ENCODE peak calls at places on chromosomes 11 and 22, in four cellular contexts. One of them, this sample, is unnamed.

GRCh38 chr11:87417951-87418350 is 380.2 kb downstream of the TMEM135 start:
- DNase-seq in endothelial cell of umbilical vein: no peak
- DNase-seq in WTC11: no peak
- DNase-seq in K562: no peak
- DNase-seq in this sample: no peak

GRCh38 chr22:49934144-49934890 is 15.9 kb downstream of the CRELD2 start:
- DNase-seq in WTC11: no peak
- DNase-seq in endothelial cell of umbilical vein: no peak
- DNase-seq in K562: peak; percentile 45
- DNase-seq in this sample: no peak

GRCh38 chr11:61697093-61697492 is 16.9 kb downstream of the DAGLA start:
- DNase-seq in K562: no peak
- DNase-seq in WTC11: no peak
- DNase-seq in endothelial cell of umbilical vein: no peak
- DNase-seq in this sample: no peak

GRCh38 chr22:42437488-42438292 is 5.5 kb upstream of the NFAM1 start:
- DNase-seq in endothelial cell of umbilical vein: peak; percentile 28
- DNase-seq in K562: peak; percentile 78
- DNase-seq in WTC11: peak; percentile 89
- DNase-seq in this sample: peak; percentile 58

GRCh38 chr11:106461839-106462545 is 384.5 kb downstream of the AASDHPPT start:
- DNase-seq in K562: no peak
- DNase-seq in WTC11: no peak
- DNase-seq in endothelial cell of umbilical vein: no peak
- DNase-seq in this sample: no peak

GRCh38 chr11:36164522-36165250 is 124.5 kb downstream of the COMMD9 start:
- DNase-seq in K562: no peak
- DNase-seq in WTC11: no peak
- DNase-seq in endothelial cell of umbilical vein: peak; percentile 73
- DNase-seq in this sample: no peak

GRCh38 chr11:34644669-34645406 is 23.9 kb downstream of the EHF start:
- DNase-seq in K562: no peak
- DNase-seq in endothelial cell of umbilical vein: no peak
- DNase-seq in WTC11: no peak
- DNase-seq in this sample: no peak

GRCh38 chr11:61158691-61159381 is 2.4 kb downstream of the VPS37C start:
- DNase-seq in K562: no peak
- DNase-seq in WTC11: no peak
- DNase-seq in endothelial cell of umbilical vein: peak; percentile 75
- DNase-seq in this sample: no peak

GRCh38 chr11:60842688-60843605 is 1.0 kb downstream of the CCDC86 start:
- DNase-seq in K562: no peak
- DNase-seq in endothelial cell of umbilical vein: peak; percentile 32
- DNase-seq in WTC11: no peak
- DNase-seq in this sample: no peak

GRCh38 chr22:26550498-26551033 is 38.3 kb upstream of the TFIP11 start:
- DNase-seq in WTC11: no peak
- DNase-seq in K562: no peak
- DNase-seq in endothelial cell of umbilical vein: no peak
- DNase-seq in this sample: no peak

GRCh38 chr22:41001722-41002122 is 50.5 kb downstream of the RBX1 start:
- DNase-seq in K562: no peak
- DNase-seq in WTC11: no peak
- DNase-seq in endothelial cell of umbilical vein: no peak
- DNase-seq in this sample: no peak

GRCh38 chr11:23509023-23509422 is 648.7 kb upstream of the CCDC179 start:
- DNase-seq in WTC11: no peak
- DNase-seq in K562: no peak
- DNase-seq in endothelial cell of umbilical vein: peak; percentile 50
- DNase-seq in this sample: no peak

GRCh38 chr11:66001941-66002647 is at the start of the genes BANF1 and EIF1AD:
- DNase-seq in K562: peak; percentile 82
- DNase-seq in endothelial cell of umbilical vein: peak; percentile 98
- DNase-seq in WTC11: peak; percentile 92
- DNase-seq in this sample: peak; percentile 92

GRCh38 chr11:45279645-45280044 is 6.5 kb downstream of the SYT13 start:
- DNase-seq in WTC11: no peak
- DNase-seq in endothelial cell of umbilical vein: no peak
- DNase-seq in K562: no peak
- DNase-seq in this sample: no peak

GRCh38 chr11:61866231-61866957 is 25.0 kb downstream of the FADS3 start:
- DNase-seq in WTC11: no peak
- DNase-seq in endothelial cell of umbilical vein: no peak
- DNase-seq in K562: peak; percentile 72
- DNase-seq in this sample: no peak

GRCh38 chr22:23772315-23773246 is at the start of gene MMP11:
- DNase-seq in endothelial cell of umbilical vein: no peak
- DNase-seq in K562: peak; percentile 83
- DNase-seq in WTC11: peak; percentile 70
- DNase-seq in this sample: no peak

GRCh38 chr11:46674463-46675287 is 25.7 kb downstream of the ARHGAP1 start:
- DNase-seq in endothelial cell of umbilical vein: no peak
- DNase-seq in K562: no peak
- DNase-seq in WTC11: peak; percentile 82
- DNase-seq in this sample: no peak

GRCh38 chr11:108618529-108618928 is 25.0 kb upstream of the EXPH5 start:
- DNase-seq in K562: no peak
- DNase-seq in endothelial cell of umbilical vein: no peak
- DNase-seq in WTC11: no peak
- DNase-seq in this sample: no peak

GRCh38 chr11:110349109-110349996 is 52.9 kb upstream of the RDX start:
- DNase-seq in WTC11: no peak
- DNase-seq in K562: no peak
- DNase-seq in endothelial cell of umbilical vein: no peak
- DNase-seq in this sample: no peak

GRCh38 chr11:74937696-74938475 is 11.0 kb downstream of the XRRA1 start:
- DNase-seq in K562: no peak
- DNase-seq in WTC11: no peak
- DNase-seq in endothelial cell of umbilical vein: peak; percentile 71
- DNase-seq in this sample: no peak

GRCh38 chr11:66715346-66716085 is 13.5 kb downstream of the SPTBN2 start:
- DNase-seq in endothelial cell of umbilical vein: no peak
- DNase-seq in WTC11: no peak
- DNase-seq in K562: no peak
- DNase-seq in this sample: no peak

GRCh38 chr11:61152816-61153592 is 8.2 kb downstream of the VPS37C start:
- DNase-seq in endothelial cell of umbilical vein: peak; percentile 32
- DNase-seq in WTC11: no peak
- DNase-seq in K562: no peak
- DNase-seq in this sample: no peak

GRCh38 chr11:12414641-12415040 is 37.3 kb downstream of the PARVA start:
- DNase-seq in WTC11: no peak
- DNase-seq in K562: no peak
- DNase-seq in endothelial cell of umbilical vein: no peak
- DNase-seq in this sample: no peak

GRCh38 chr22:31719850-31720471 is 30.0 kb downstream of the PRR14L start:
- DNase-seq in WTC11: no peak
- DNase-seq in endothelial cell of umbilical vein: no peak
- DNase-seq in K562: no peak
- DNase-seq in this sample: no peak

GRCh38 chr11:44957051-44957515 is 6.4 kb upstream of the TP53I11 start:
- DNase-seq in endothelial cell of umbilical vein: no peak
- DNase-seq in K562: peak; percentile 49
- DNase-seq in WTC11: peak; percentile 52
- DNase-seq in this sample: no peak

GRCh38 chr11:117198613-117199012 is 557 bp upstream of the TAGLN start:
- DNase-seq in K562: no peak
- DNase-seq in WTC11: no peak
- DNase-seq in endothelial cell of umbilical vein: no peak
- DNase-seq in this sample: no peak

GRCh38 chr22:39481054-39481453 is 21.0 kb upstream of the MIEF1 start:
- DNase-seq in WTC11: no peak
- DNase-seq in endothelial cell of umbilical vein: no peak
- DNase-seq in K562: no peak
- DNase-seq in this sample: no peak

GRCh38 chr11:9735236-9735635 is 71.4 kb downstream of the SWAP70 start:
- DNase-seq in endothelial cell of umbilical vein: no peak
- DNase-seq in K562: no peak
- DNase-seq in WTC11: no peak
- DNase-seq in this sample: no peak

GRCh38 chr11:28899706-28900105 is 791.5 kb downstream of the METTL15 start:
- DNase-seq in K562: no peak
- DNase-seq in WTC11: no peak
- DNase-seq in endothelial cell of umbilical vein: no peak
- DNase-seq in this sample: no peak

GRCh38 chr11:70063555-70063954 is 14.6 kb upstream of the ANO1 start:
- DNase-seq in endothelial cell of umbilical vein: no peak
- DNase-seq in K562: no peak
- DNase-seq in WTC11: no peak
- DNase-seq in this sample: no peak

GRCh38 chr11:14855890-14856289 is 36.1 kb downstream of the CYP2R1 start:
- DNase-seq in WTC11: no peak
- DNase-seq in endothelial cell of umbilical vein: no peak
- DNase-seq in K562: no peak
- DNase-seq in this sample: no peak

GRCh38 chr11:14852571-14853177 is 39.4 kb downstream of the CYP2R1 start:
- DNase-seq in WTC11: no peak
- DNase-seq in endothelial cell of umbilical vein: no peak
- DNase-seq in K562: no peak
- DNase-seq in this sample: no peak

GRCh38 chr11:14858404-14858803 is 33.6 kb downstream of the CYP2R1 start:
- DNase-seq in WTC11: no peak
- DNase-seq in endothelial cell of umbilical vein: no peak
- DNase-seq in K562: no peak
- DNase-seq in this sample: no peak

GRCh38 chr11:14854057-14854456 is 38.0 kb downstream of the CYP2R1 start:
- DNase-seq in WTC11: no peak
- DNase-seq in K562: no peak
- DNase-seq in endothelial cell of umbilical vein: no peak
- DNase-seq in this sample: no peak
- TF ChIP-seq JUN in WTC11: no peak
- TF ChIP-seq JUN in K562: no peak
- TF ChIP-seq JUN in endothelial cell of umbilical vein: no peak
- TF ChIP-seq JUN in this sample: no peak

DNA sequence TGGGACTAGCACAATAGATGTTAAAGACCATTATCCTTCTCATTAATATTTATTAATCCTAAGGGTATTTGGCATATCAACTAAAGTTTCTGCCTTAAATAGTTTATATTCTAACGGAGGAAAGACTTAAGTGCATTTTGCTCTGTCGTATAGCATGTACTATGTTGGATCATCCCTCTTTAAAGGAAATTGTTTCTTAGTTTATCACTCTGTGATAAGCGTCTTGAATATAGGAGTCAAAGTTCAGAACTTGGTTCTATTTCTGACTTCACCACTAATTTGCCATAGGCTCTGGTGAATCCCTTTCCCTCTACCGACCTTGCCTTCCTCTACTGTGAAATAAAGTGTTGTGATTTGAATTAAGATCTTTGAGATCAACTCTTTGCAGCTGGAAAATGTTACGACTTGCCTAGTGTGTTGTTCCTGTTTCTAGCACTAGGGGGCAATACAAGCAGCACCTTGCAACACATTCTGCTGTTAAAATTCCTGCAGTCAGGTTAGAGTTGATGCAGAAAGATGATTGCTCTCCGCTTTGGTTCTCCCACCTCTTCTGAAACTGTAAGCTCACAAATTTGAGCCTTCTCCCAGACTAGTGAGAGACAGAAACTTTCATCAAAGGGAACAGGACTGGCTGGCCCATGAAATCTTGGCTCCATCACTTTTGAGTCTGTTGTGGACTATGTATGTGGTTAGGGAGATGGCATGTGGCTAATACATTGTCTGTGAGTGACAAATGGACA is 27.8 kb upstream of the ZNRF3 start:
- DNase-seq in WTC11: peak; percentile 51
- DNase-seq in endothelial cell of umbilical vein: peak; percentile 80
- DNase-seq in K562: peak; percentile 59
- DNase-seq in this sample: peak; percentile 71
- TF ChIP-seq JUN in WTC11: no peak
- TF ChIP-seq JUN in endothelial cell of umbilical vein: no peak
- TF ChIP-seq JUN in K562: no peak
- TF ChIP-seq JUN in this sample: no peak

DNA sequence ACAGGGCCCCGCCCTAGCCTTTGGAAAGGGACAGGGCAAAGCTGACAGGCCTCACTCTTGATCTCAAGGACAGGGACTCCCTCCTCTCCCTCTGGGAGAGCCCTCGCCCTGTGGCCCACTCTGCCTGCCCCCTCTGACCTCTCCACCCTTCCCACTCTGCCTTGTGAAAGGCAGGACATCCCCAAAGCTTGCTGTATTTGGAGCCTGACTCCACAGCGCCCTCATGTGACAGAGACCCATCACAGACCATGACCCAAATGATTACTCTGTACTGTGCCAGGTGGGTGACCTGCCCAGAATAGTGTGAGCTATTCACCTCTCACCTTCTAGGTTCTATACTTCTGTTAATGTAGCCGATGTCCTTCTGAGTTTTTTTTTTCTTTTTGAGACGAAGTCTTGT is 18.8 kb downstream of the P2RY2 start:
- DNase-seq in WTC11: peak; percentile 83
- DNase-seq in K562: peak; percentile 54
- DNase-seq in endothelial cell of umbilical vein: peak; percentile 61
- DNase-seq in this sample: peak; percentile 69
- TF ChIP-seq JUN in WTC11: no peak
- TF ChIP-seq JUN in K562: no peak
- TF ChIP-seq JUN in endothelial cell of umbilical vein: no peak
- TF ChIP-seq JUN in this sample: no peak

GRCh38 chr22:46707827-46708570 is 30.1 kb downstream of the CERK start:
- DNase-seq in K562: no peak
- DNase-seq in endothelial cell of umbilical vein: no peak
- DNase-seq in WTC11: no peak
- DNase-seq in this sample: no peak

GRCh38 chr22:46708766-46709330 is 29.2 kb downstream of the CERK start:
- DNase-seq in K562: no peak
- DNase-seq in WTC11: no peak
- DNase-seq in endothelial cell of umbilical vein: no peak
- DNase-seq in this sample: no peak

GRCh38 chr22:46707305-46707704 is 30.7 kb downstream of the CERK start:
- DNase-seq in endothelial cell of umbilical vein: no peak
- DNase-seq in WTC11: no peak
- DNase-seq in K562: no peak
- DNase-seq in this sample: no peak

GRCh38 chr22:46712288-46712687 is 25.8 kb downstream of the CERK start:
- DNase-seq in endothelial cell of umbilical vein: no peak
- DNase-seq in K562: no peak
- DNase-seq in WTC11: no peak
- DNase-seq in this sample: no peak

GRCh38 chr22:46710842-46711241 is 27.2 kb downstream of the CERK start:
- DNase-seq in WTC11: no peak
- DNase-seq in endothelial cell of umbilical vein: no peak
- DNase-seq in K562: no peak
- DNase-seq in this sample: no peak
- TF ChIP-seq JUN in WTC11: no peak
- TF ChIP-seq JUN in endothelial cell of umbilical vein: no peak
- TF ChIP-seq JUN in K562: no peak
- TF ChIP-seq JUN in this sample: no peak